ENCODE peak calls at places on chromosome 10, in seven cellular contexts. T, J, A, F, B, G and O are unnamed samples.

GRCh38 chr10:79316671-79317431 is 30.4 kb upstream of the PPIF start:
- DNase-seq in T (no peak), G (no peak), J (peak; percentile 29), B (no peak), F (no peak), A (no peak), O (peak; percentile 39)

GRCh38 chr10:87524296-87524695 is 19.6 kb downstream of the MINPP1 start:
- DNase-seq in J (no peak), G (no peak), B (no peak), F (no peak), A (no peak), T (no peak), O (no peak)

GRCh38 chr10:59332581-59332980 is 29.8 kb downstream of the FAM13C start:
- DNase-seq in T (no peak), G (no peak), B (no peak), F (no peak), A (no peak), J (peak; percentile 6), O (no peak)

GRCh38 chr10:123831259-123831658 is 60.3 kb downstream of the CPXM2 start:
- DNase-seq in B (no peak), T (no peak), J (no peak), A (no peak), F (no peak), G (no peak), O (no peak)

GRCh38 chr10:13894412-13895093 is 307.8 kb downstream of the PRPF18 start:
- DNase-seq in B (peak; percentile 93), J (peak; percentile 41), A (no peak), T (no peak), G (peak; percentile 91), F (no peak), O (no peak)

GRCh38 chr10:86255405-86256251 is 111.0 kb downstream of the GRID1 start:
- DNase-seq in G (no peak), T (peak; percentile 33), A (peak; percentile 16), B (no peak), F (no peak), J (no peak), O (no peak)

GRCh38 chr10:76632158-76633051 is 1005.2 kb downstream of the KCNMA1 start:
- DNase-seq in B (peak; percentile 67), T (peak; percentile 61), F (no peak), A (peak; percentile 68), J (no peak), G (no peak), O (no peak)

GRCh38 chr10:8365935-8366911 is 311.7 kb downstream of the GATA3 start:
- DNase-seq in A (no peak), T (no peak), G (peak; percentile 99), B (peak; percentile 39), J (peak; percentile 81), F (no peak), O (peak; percentile 81)

GRCh38 chr10:35340975-35341374 is 4.7 kb downstream of the CCNY start:
- DNase-seq in G (no peak), J (peak; percentile 25), F (no peak), T (no peak), A (no peak), B (no peak), O (peak; percentile 38)

GRCh38 chr10:65670087-65670486 is 1255.7 kb upstream of the LRRTM3 start:
- DNase-seq in F (no peak), T (no peak), B (no peak), A (no peak), J (peak; percentile 50), G (no peak), O (peak; percentile 44)

GRCh38 chr10:128631801-128632241 is 505.6 kb upstream of the MKI67 start:
- DNase-seq in F (peak; percentile 29), B (peak; percentile 59), T (no peak), G (peak; percentile 67), A (no peak), J (no peak), O (peak; percentile 16)

GRCh38 chr10:47349516-47349915 is 1.4 kb downstream of the RBP3 start:
- DNase-seq in J (no peak), F (no peak), A (no peak), B (no peak), T (no peak), G (no peak), O (no peak)

GRCh38 chr10:5364916-5365434 is at the start of gene UCN3:
- DNase-seq in F (no peak), A (no peak), J (no peak), G (no peak), T (no peak), B (no peak), O (no peak)

GRCh38 chr10:42783181-42783549 is 570 bp downstream of the BMS1 start:
- DNase-seq in F (no peak), A (no peak), J (peak; percentile 74), B (no peak), T (no peak), G (peak; percentile 62), O (peak; percentile 74)
- H3K18ac ChIP-seq in F (no peak overlapping the region), A (no peak overlapping the region), J (no peak overlapping the region), B (no peak overlapping the region), T (no peak overlapping the region), G (no peak overlapping the region), O (peak overlapping the region; percentile 60)

DNA sequence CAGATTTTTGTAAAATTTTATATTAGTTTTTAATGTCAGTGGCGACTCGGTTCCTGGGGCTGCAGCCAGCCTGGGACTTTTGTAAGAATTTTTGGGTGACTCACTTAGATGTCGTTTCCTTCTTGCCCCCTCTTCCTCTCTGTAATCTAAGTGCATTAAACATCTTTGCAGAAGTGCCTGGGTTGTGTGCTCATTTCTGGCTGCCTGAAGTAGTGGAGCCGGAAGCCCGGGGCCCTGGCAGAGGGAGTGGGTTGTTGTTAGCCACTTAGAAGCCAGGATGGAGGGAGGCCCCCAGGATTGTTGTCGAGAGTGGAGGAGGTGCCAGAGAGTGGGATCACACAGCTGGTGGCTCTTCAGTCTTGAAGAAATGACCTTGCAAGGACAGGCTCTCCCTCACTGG is 11.0 kb upstream of the TRIM8 start:
- DNase-seq in J (peak; percentile 81), F (no peak), T (no peak), B (no peak), G (peak; percentile 13), A (no peak), O (peak; percentile 82)
- H3K9ac ChIP-seq in J (peak overlapping the region; percentile 66), F (peak overlapping the region; percentile 9), T (no peak overlapping the region), B (no peak overlapping the region), G (no peak overlapping the region), A (no peak overlapping the region), O (peak overlapping the region; percentile 76)

DNA sequence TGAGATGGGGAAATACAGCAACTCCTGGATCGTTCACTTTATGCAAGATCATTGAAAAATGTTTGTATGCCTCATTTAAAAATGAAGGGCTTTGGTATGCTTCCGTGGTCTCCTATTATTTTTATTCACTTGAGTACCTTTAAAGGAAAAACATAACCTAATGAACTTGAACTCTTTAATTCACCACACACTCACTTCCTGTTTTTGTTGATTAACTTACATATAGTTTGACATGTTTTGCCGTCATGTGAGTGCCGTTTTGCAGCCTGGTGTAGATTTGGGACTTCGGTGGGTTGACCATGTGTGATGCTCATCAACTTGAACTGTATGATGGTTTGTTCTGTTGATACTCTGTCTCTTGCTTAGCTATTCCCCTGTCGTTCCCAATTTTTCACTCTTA is 28.9 kb downstream of the CASP7 start:
- DNase-seq in A (no peak), J (no peak), F (no peak), B (no peak), G (no peak), T (no peak), O (peak; percentile 8)
- H3K18ac ChIP-seq in A (no peak overlapping the region), J (no peak overlapping the region), F (no peak overlapping the region), B (no peak overlapping the region), G (no peak overlapping the region), T (no peak overlapping the region), O (no peak overlapping the region)

GRCh38 chr10:89921422-89921821 is 220.0 kb downstream of the KIF20B start:
- DNase-seq in G (peak; percentile 94), F (no peak), J (no peak), A (no peak), B (peak; percentile 4), T (no peak), O (no peak)
- H3K9ac ChIP-seq in G (no peak overlapping the region), F (no peak overlapping the region), J (no peak overlapping the region), A (no peak overlapping the region), B (no peak overlapping the region), T (no peak overlapping the region), O (no peak overlapping the region)

DNA sequence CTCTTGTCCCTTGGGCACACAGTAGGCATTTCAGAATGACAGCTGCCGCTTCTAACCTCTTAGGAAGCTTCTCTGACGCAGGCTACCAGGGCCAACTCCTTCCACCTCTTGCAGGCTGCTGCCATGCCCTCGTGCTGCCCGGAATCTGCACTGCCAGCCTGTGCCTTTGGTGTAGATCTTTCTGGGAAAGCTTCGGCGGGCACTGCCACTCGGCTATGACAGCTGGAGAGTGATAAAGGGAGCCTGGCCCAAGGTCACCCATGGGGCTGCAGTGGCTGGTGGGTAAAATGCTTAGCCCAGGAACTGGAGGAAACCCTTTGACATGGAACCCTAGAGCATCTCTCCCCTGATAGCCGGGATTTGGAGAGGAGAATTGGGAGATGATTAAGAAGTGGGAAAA is 78.0 kb upstream of the C1QL3 start:
- DNase-seq in T (no peak), B (no peak), A (no peak), G (no peak), F (no peak), J (no peak), O (no peak)
- H3K18ac ChIP-seq in T (no peak overlapping the region), B (no peak overlapping the region), A (no peak overlapping the region), G (no peak overlapping the region), F (no peak overlapping the region), J (no peak overlapping the region), O (no peak overlapping the region)

GRCh38 chr10:95290446-95290800 is 380 bp downstream of the PDLIM1 start:
- DNase-seq in G (peak; percentile 31), J (no peak), T (no peak), A (no peak), F (no peak), B (no peak), O (no peak)
- H3K9ac ChIP-seq in G (peak overlapping the region; percentile 95), J (peak overlapping the region; percentile 98), T (peak overlapping the region; percentile 72), A (peak overlapping the region; percentile 86), F (peak overlapping the region; percentile 64), B (peak overlapping the region; percentile 93), O (peak overlapping the region; percentile 83)

GRCh38 chr10:132829403-132829802 is 43.5 kb upstream of the NKX6-2 start:
- DNase-seq in B (no peak), F (no peak), J (no peak), G (no peak), A (no peak), T (no peak), O (no peak)
- H3K18ac ChIP-seq in B (no peak overlapping the region), F (no peak overlapping the region), J (no peak overlapping the region), G (no peak overlapping the region), A (no peak overlapping the region), T (no peak overlapping the region), O (no peak overlapping the region)

GRCh38 chr10:103824281-103824680 is 31.1 kb downstream of the SH3PXD2A start:
- DNase-seq in F (no peak), T (no peak), G (no peak), J (no peak), B (no peak), A (no peak), O (no peak)
- H3K9ac ChIP-seq in F (no peak overlapping the region), T (no peak overlapping the region), G (no peak overlapping the region), J (no peak overlapping the region), B (no peak overlapping the region), A (no peak overlapping the region), O (no peak overlapping the region)